ENCODE peak calls at places on chromosomes 12 and 14, in seven cellular contexts. H is small intestine, T is mucosa of descending colon, Z is HepG2, O is psoas muscle, C is transverse colon, B is right cardiac atrium. D is an unnamed sample.

GRCh38 chr14:100525615-100526014 is 61.6 kb downstream of the BEGAIN start:
- DNase-seq in B (peak; percentile 5), C (no peak), Z (no peak), T (peak; percentile 30), O (no peak), H (no peak), D (no peak)

GRCh38 chr14:52738409-52738808 is 8.4 kb downstream of the STYX start:
- DNase-seq in C (no peak), T (no peak), H (no peak), Z (no peak), O (no peak), B (no peak), D (no peak)

GRCh38 chr12:67648306-67649164 is at the start of gene DYRK2:
- DNase-seq in T (peak; percentile 89), H (peak; percentile 80), O (peak; percentile 86), B (peak; percentile 86), Z (peak; percentile 29), C (peak; percentile 85), D (peak; percentile 25)

GRCh38 chr12:93868771-93869170 is 191.6 kb downstream of the CRADD start:
- DNase-seq in B (no peak), T (no peak), O (no peak), H (no peak), Z (no peak), C (no peak), D (no peak)

GRCh38 chr14:23066855-23067744 is 9.8 kb upstream of the CDH24 start:
- DNase-seq in B (no peak), T (no peak), Z (no peak), C (no peak), H (no peak), O (no peak), D (no peak)

GRCh38 chr14:51676549-51676948 is 24.8 kb downstream of the FRMD6 start:
- DNase-seq in B (no peak), O (no peak), Z (peak; percentile 78), H (no peak), T (no peak), C (no peak), D (no peak)

GRCh38 chr14:50347521-50347920 is 35.4 kb downstream of the DMAC2L start:
- DNase-seq in H (no peak), T (no peak), Z (no peak), B (no peak), O (no peak), C (no peak), D (no peak)

GRCh38 chr12:105978276-105978675 is 160.5 kb downstream of the NUAK1 start:
- DNase-seq in Z (no peak), C (no peak), O (no peak), B (no peak), T (no peak), H (no peak), D (no peak)

GRCh38 chr12:31471061-31471460 is 119.9 kb downstream of the DENND5B start:
- DNase-seq in B (no peak), T (no peak), O (no peak), H (no peak), Z (no peak), C (no peak), D (no peak)

GRCh38 chr12:104956870-104957301 is 1.2 kb downstream of the SLC41A2 start:
- DNase-seq in Z (no peak), H (no peak), C (no peak), T (no peak), O (no peak), B (no peak), D (no peak)
- H3K4me3 ChIP-seq in Z (no peak overlapping the region), H (no peak overlapping the region), C (peak overlapping the region; percentile 87), T (no peak overlapping the region), O (no peak overlapping the region), B (peak overlapping the region; percentile 93), D (peak overlapping the region; percentile 86)

GRCh38 chr12:64663019-64663418 is 52.7 kb downstream of the RASSF3 start:
- DNase-seq in O (no peak), C (no peak), H (no peak), B (no peak), Z (no peak), T (no peak), D (no peak)
- H3K4me1 ChIP-seq in O (peaks cover 33% of the 10 kb centered on the region), C (peaks cover 36% of the 10 kb centered on the region), H (peaks cover 17% of the 10 kb centered on the region), B (peaks cover 19% of the 10 kb centered on the region), Z (peaks cover 64% of the 10 kb centered on the region), T (peaks cover 30% of the 10 kb centered on the region), D (peaks cover 98% of the 10 kb centered on the region)

DNA sequence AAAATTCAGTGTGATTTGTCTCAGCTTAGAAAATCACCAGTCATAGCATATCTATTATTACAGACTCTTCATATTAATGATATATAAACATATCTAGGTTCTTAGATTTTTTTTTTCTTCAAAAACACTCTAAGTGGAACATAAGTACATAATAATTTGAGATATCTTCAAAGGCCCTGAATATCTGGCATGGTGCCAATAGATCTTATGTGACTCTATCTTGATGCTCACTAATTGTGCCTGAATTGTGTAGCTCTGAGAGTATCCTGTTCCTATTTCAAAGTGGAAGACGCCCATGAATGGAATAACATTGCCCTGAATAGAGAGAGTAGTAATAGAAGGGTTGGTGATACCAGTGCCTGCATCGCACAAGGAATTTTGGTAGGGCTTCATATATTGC is 1312.7 kb upstream of the USP15 start:
- DNase-seq in T (no peak), Z (no peak), C (no peak), B (no peak), H (no peak), O (no peak), D (no peak)
- H3K4me3 ChIP-seq in T (no peak overlapping the region), Z (no peak overlapping the region), C (no peak overlapping the region), B (no peak overlapping the region), H (no peak overlapping the region), O (no peak overlapping the region), D (no peak overlapping the region)

GRCh38 chr12:21647179-21647578 is 10.5 kb downstream of the LDHB start:
- DNase-seq in O (no peak), B (no peak), Z (no peak), H (no peak), C (no peak), T (no peak), D (no peak)
- H3K4me1 ChIP-seq in O (no peaks in the 10 kb centered on the region), B (peaks cover 5% of the 10 kb centered on the region), Z (no peaks in the 10 kb centered on the region), H (no peaks in the 10 kb centered on the region), C (no peaks in the 10 kb centered on the region), T (no peaks in the 10 kb centered on the region), D (no peaks in the 10 kb centered on the region)

DNA sequence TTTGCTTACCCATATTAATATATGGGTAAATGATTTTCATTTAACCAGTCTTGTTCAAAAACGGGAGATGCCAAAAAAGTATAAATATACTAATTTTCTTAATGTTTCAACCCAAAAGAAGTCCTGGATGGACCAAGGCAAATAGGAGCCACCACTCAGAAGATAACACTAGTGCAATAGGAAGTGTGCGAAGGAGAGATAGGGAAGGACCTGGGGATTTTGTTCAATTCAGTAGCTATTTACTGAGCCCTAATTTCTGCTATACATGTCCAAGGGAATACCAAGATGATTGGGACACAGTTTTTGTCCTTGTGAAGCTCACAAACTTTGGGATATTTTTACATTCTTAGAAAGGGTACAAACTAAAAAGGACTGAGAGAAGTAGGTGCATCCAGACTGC is 1.5 kb downstream of the CMAS start:
- DNase-seq in Z (no peak), H (no peak), B (no peak), T (no peak), O (no peak), C (no peak), D (no peak)
- H3K4me3 ChIP-seq in Z (no peak overlapping the region), H (no peak overlapping the region), B (no peak overlapping the region), T (no peak overlapping the region), O (peak overlapping the region; percentile 100), C (peak overlapping the region; percentile 99), D (peak overlapping the region; percentile 83)

GRCh38 chr12:92596388-92596787 is 106.4 kb upstream of the PLEKHG7 start:
- DNase-seq in C (no peak), B (no peak), T (no peak), O (no peak), H (no peak), Z (no peak), D (no peak)

GRCh38 chr12:92600052-92600451 is 102.7 kb upstream of the PLEKHG7 start:
- DNase-seq in T (no peak), Z (no peak), C (no peak), B (no peak), H (no peak), O (no peak), D (no peak)

GRCh38 chr12:92597997-92598396 is 104.8 kb upstream of the PLEKHG7 start:
- DNase-seq in Z (no peak), B (no peak), T (no peak), C (no peak), H (no peak), O (no peak), D (no peak)

GRCh38 chr12:92595663-92596062 is 107.1 kb upstream of the PLEKHG7 start:
- DNase-seq in C (no peak), Z (no peak), O (no peak), T (no peak), H (no peak), B (no peak), D (no peak)

GRCh38 chr12:92597118-92597517 is 105.7 kb upstream of the PLEKHG7 start:
- DNase-seq in C (no peak), B (no peak), H (no peak), Z (no peak), O (no peak), T (no peak), D (no peak)
- H3K4me1 ChIP-seq in C (no peaks in the 10 kb centered on the region), B (no peaks in the 10 kb centered on the region), H (no peaks in the 10 kb centered on the region), Z (peaks cover 9% of the 10 kb centered on the region), O (no peaks in the 10 kb centered on the region), T (peaks cover 3% of the 10 kb centered on the region), D (no peaks in the 10 kb centered on the region)

DNA sequence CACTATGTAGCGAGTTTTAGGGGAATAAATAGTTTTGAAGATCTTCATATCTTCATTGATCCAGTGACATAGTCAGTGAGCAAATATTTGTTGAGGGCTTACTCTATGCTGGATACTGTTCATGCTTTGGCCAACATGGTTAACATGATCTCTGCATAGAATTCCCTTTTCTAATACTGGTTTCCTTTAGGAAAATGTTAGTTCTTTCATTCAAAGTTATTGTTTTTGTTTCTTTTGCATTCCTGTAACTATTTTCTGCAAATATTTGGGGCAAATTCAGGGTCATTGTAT is 226.5 kb downstream of the C12orf50 start:
- DNase-seq in O (no peak), Z (no peak), T (no peak), H (no peak), C (no peak), B (no peak), D (no peak)
- H3K4me3 ChIP-seq in O (no peak overlapping the region), Z (no peak overlapping the region), T (no peak overlapping the region), H (no peak overlapping the region), C (no peak overlapping the region), B (no peak overlapping the region), D (no peak overlapping the region)

D was measured in thoracic aorta.